ENCODE peak calls at places on chromosome 12, in seven cellular contexts. One of them, this sample, is unnamed.

GRCh38 chr12:119354187-119354586 is 19.7 kb downstream of the CCDC60 start:
- DNase-seq in H7: no peak
- DNase-seq in AG04450: no peak
- DNase-seq in HCT116: no peak
- DNase-seq in GM23248: no peak
- DNase-seq in mesendoderm: no peak
- DNase-seq in neural progenitor cell: no peak
- DNase-seq in this sample: no peak

GRCh38 chr12:75938189-75938588 is 93.4 kb downstream of the PHLDA1 start:
- DNase-seq in neural progenitor cell: no peak
- DNase-seq in H7: no peak
- DNase-seq in AG04450: no peak
- DNase-seq in mesendoderm: no peak
- DNase-seq in GM23248: no peak
- DNase-seq in HCT116: no peak
- DNase-seq in this sample: no peak

GRCh38 chr12:12883369-12884001 is 7.9 kb upstream of the GPRC5A start:
- DNase-seq in HCT116: no peak
- DNase-seq in mesendoderm: no peak
- DNase-seq in H7: no peak
- DNase-seq in AG04450: no peak
- DNase-seq in GM23248: peak; percentile 35
- DNase-seq in neural progenitor cell: no peak
- DNase-seq in this sample: peak; percentile 31

GRCh38 chr12:47085815-47086252 is 6.1 kb upstream of the AMIGO2 start:
- DNase-seq in neural progenitor cell: no peak
- DNase-seq in AG04450: no peak
- DNase-seq in GM23248: peak; percentile 69
- DNase-seq in H7: no peak
- DNase-seq in mesendoderm: peak; percentile 94
- DNase-seq in HCT116: no peak
- DNase-seq in this sample: peak; percentile 51

GRCh38 chr12:131088701-131089525 is 135.2 kb downstream of the ADGRD1 start:
- DNase-seq in AG04450: no peak
- DNase-seq in HCT116: no peak
- DNase-seq in H7: peak; percentile 58
- DNase-seq in mesendoderm: no peak
- DNase-seq in neural progenitor cell: no peak
- DNase-seq in GM23248: no peak
- DNase-seq in this sample: no peak

GRCh38 chr12:51318846-51319570 is 5.0 kb downstream of the BIN2 start:
- DNase-seq in H7: no peak
- DNase-seq in AG04450: no peak
- DNase-seq in mesendoderm: no peak
- DNase-seq in neural progenitor cell: no peak
- DNase-seq in GM23248: no peak
- DNase-seq in HCT116: no peak
- DNase-seq in this sample: no peak

GRCh38 chr12:57106021-57106708 is 5.0 kb downstream of the STAT6 start:
- DNase-seq in neural progenitor cell: no peak
- DNase-seq in H7: peak; percentile 32
- DNase-seq in AG04450: no peak
- DNase-seq in GM23248: no peak
- DNase-seq in HCT116: no peak
- DNase-seq in mesendoderm: no peak
- DNase-seq in this sample: no peak

GRCh38 chr12:50397122-50397650 is 777 bp upstream of the FAM186A start:
- DNase-seq in mesendoderm: no peak
- DNase-seq in H7: no peak
- DNase-seq in HCT116: no peak
- DNase-seq in neural progenitor cell: no peak
- DNase-seq in GM23248: peak; percentile 62
- DNase-seq in AG04450: no peak
- DNase-seq in this sample: peak; percentile 61

GRCh38 chr12:20524113-20524512 is 155.8 kb downstream of the PDE3A start:
- DNase-seq in GM23248: no peak
- DNase-seq in neural progenitor cell: no peak
- DNase-seq in mesendoderm: no peak
- DNase-seq in H7: no peak
- DNase-seq in HCT116: no peak
- DNase-seq in AG04450: no peak
- DNase-seq in this sample: no peak

GRCh38 chr12:121438905-121439304 is 39.0 kb downstream of the RNF34 start:
- DNase-seq in HCT116: no peak
- DNase-seq in H7: no peak
- DNase-seq in mesendoderm: no peak
- DNase-seq in neural progenitor cell: no peak
- DNase-seq in GM23248: no peak
- DNase-seq in AG04450: no peak
- DNase-seq in this sample: no peak

GRCh38 chr12:58803893-58804292 is 116.4 kb downstream of the LRIG3 start:
- DNase-seq in mesendoderm: peak; percentile 31
- DNase-seq in GM23248: peak; percentile 85
- DNase-seq in HCT116: no peak
- DNase-seq in AG04450: peak; percentile 59
- DNase-seq in H7: no peak
- DNase-seq in neural progenitor cell: no peak
- DNase-seq in this sample: peak; percentile 95

GRCh38 chr12:94157891-94158495 is 9.6 kb downstream of the PLXNC1 start:
- DNase-seq in GM23248: no peak
- DNase-seq in AG04450: no peak
- DNase-seq in neural progenitor cell: no peak
- DNase-seq in HCT116: no peak
- DNase-seq in H7: no peak
- DNase-seq in mesendoderm: no peak
- DNase-seq in this sample: no peak

GRCh38 chr12:94126067-94126466 is 22.3 kb upstream of the PLXNC1 start:
- DNase-seq in GM23248: no peak
- DNase-seq in AG04450: no peak
- DNase-seq in HCT116: no peak
- DNase-seq in mesendoderm: no peak
- DNase-seq in neural progenitor cell: no peak
- DNase-seq in H7: no peak
- DNase-seq in this sample: no peak

GRCh38 chr12:22971771-22972191 is 346.8 kb downstream of the ETNK1 start:
- DNase-seq in H7: no peak
- DNase-seq in GM23248: peak; percentile 39
- DNase-seq in AG04450: no peak
- DNase-seq in HCT116: no peak
- DNase-seq in mesendoderm: no peak
- DNase-seq in neural progenitor cell: no peak
- DNase-seq in this sample: peak; percentile 72

GRCh38 chr12:6982532-6982931 is 11.8 kb downstream of the EMG1 start:
- DNase-seq in HCT116: no peak
- DNase-seq in AG04450: no peak
- DNase-seq in H7: peak; percentile 43
- DNase-seq in mesendoderm: peak; percentile 35
- DNase-seq in neural progenitor cell: no peak
- DNase-seq in GM23248: no peak
- DNase-seq in this sample: no peak

GRCh38 chr12:9118161-9118560 is 2.4 kb upstream of the A2M start:
- DNase-seq in neural progenitor cell: no peak
- DNase-seq in HCT116: no peak
- DNase-seq in AG04450: no peak
- DNase-seq in H7: no peak
- DNase-seq in GM23248: peak; percentile 32
- DNase-seq in mesendoderm: no peak
- DNase-seq in this sample: peak; percentile 13

GRCh38 chr12:25051583-25052190 is 102.8 kb upstream of the BCAT1 start:
- DNase-seq in AG04450: no peak
- DNase-seq in HCT116: no peak
- DNase-seq in neural progenitor cell: no peak
- DNase-seq in mesendoderm: no peak
- DNase-seq in GM23248: no peak
- DNase-seq in H7: no peak
- DNase-seq in this sample: no peak

GRCh38 chr12:89875225-89875624 is 166.6 kb upstream of the ATP2B1 start:
- DNase-seq in H7: no peak
- DNase-seq in GM23248: no peak
- DNase-seq in AG04450: no peak
- DNase-seq in HCT116: no peak
- DNase-seq in neural progenitor cell: no peak
- DNase-seq in mesendoderm: no peak
- DNase-seq in this sample: no peak

GRCh38 chr12:124032265-124032886 is 59.4 kb downstream of the ZNF664 start:
- DNase-seq in GM23248: peak; percentile 85
- DNase-seq in H7: peak; percentile 89
- DNase-seq in mesendoderm: peak; percentile 63
- DNase-seq in neural progenitor cell: peak; percentile 64
- DNase-seq in HCT116: peak; percentile 19
- DNase-seq in AG04450: no peak
- DNase-seq in this sample: peak; percentile 71

GRCh38 chr12:53215497-53215896 is 8.4 kb upstream of the ITGB7 start:
- DNase-seq in AG04450: no peak
- DNase-seq in mesendoderm: no peak
- DNase-seq in HCT116: no peak
- DNase-seq in neural progenitor cell: no peak
- DNase-seq in H7: no peak
- DNase-seq in GM23248: no peak
- DNase-seq in this sample: no peak